ENCODE peak calls at places on chromosomes 4 and X, in six cellular contexts. One of them, this sample, is unnamed. For H3K4me1, the result is how much of the 10 kb centered on the place peaks cover.

GRCh38 chr4:186018756-186019155 is 50.2 kb upstream of the TLR3 start:
- DNase-seq in right lobe of liver: no peak
- DNase-seq in GM23338: no peak
- DNase-seq in heart right ventricle: no peak
- DNase-seq in naive thymus-derived CD4-positive, alpha-beta T cell: no peak
- DNase-seq in CD4-positive, CD25-positive, alpha-beta regulatory T cell: no peak
- DNase-seq in this sample: no peak

GRCh38 chr4:184330008-184330400 is 112.3 kb upstream of the ENPP6 start:
- DNase-seq in naive thymus-derived CD4-positive, alpha-beta T cell: no peak
- DNase-seq in CD4-positive, CD25-positive, alpha-beta regulatory T cell: no peak
- DNase-seq in heart right ventricle: no peak
- DNase-seq in GM23338: no peak
- DNase-seq in right lobe of liver: peak
- DNase-seq in this sample: no peak

GRCh38 chrX:109622270-109622669 is 2.7 kb downstream of the KCNE5 start:
- DNase-seq in heart right ventricle: peak
- DNase-seq in naive thymus-derived CD4-positive, alpha-beta T cell: no peak
- DNase-seq in GM23338: no peak
- DNase-seq in right lobe of liver: no peak
- DNase-seq in CD4-positive, CD25-positive, alpha-beta regulatory T cell: no peak
- DNase-seq in this sample: no peak

GRCh38 chr4:102761478-102761790 is 666 bp upstream of the MANBA start:
- DNase-seq in right lobe of liver: no peak
- DNase-seq in naive thymus-derived CD4-positive, alpha-beta T cell: no peak
- DNase-seq in GM23338: no peak
- DNase-seq in CD4-positive, CD25-positive, alpha-beta regulatory T cell: no peak
- DNase-seq in heart right ventricle: no peak
- DNase-seq in this sample: no peak

GRCh38 chrX:13287816-13288215 is 32.0 kb downstream of the ATXN3L start:
- DNase-seq in GM23338: no peak
- DNase-seq in naive thymus-derived CD4-positive, alpha-beta T cell: no peak
- DNase-seq in heart right ventricle: no peak
- DNase-seq in right lobe of liver: no peak
- DNase-seq in CD4-positive, CD25-positive, alpha-beta regulatory T cell: no peak
- DNase-seq in this sample: no peak

GRCh38 chr4:43251760-43252317 is 359.3 kb downstream of the GRXCR1 start:
- DNase-seq in naive thymus-derived CD4-positive, alpha-beta T cell: no peak
- DNase-seq in heart right ventricle: no peak
- DNase-seq in right lobe of liver: no peak
- DNase-seq in CD4-positive, CD25-positive, alpha-beta regulatory T cell: no peak
- DNase-seq in GM23338: no peak
- DNase-seq in this sample: no peak

GRCh38 chr4:113998531-113998930 is 19.1 kb upstream of the ARSJ start:
- DNase-seq in right lobe of liver: no peak
- DNase-seq in GM23338: no peak
- DNase-seq in CD4-positive, CD25-positive, alpha-beta regulatory T cell: no peak
- DNase-seq in heart right ventricle: no peak
- DNase-seq in naive thymus-derived CD4-positive, alpha-beta T cell: no peak
- DNase-seq in this sample: no peak

GRCh38 chr4:30716671-30717207 is 3.4 kb upstream of the PCDH7 start:
- DNase-seq in CD4-positive, CD25-positive, alpha-beta regulatory T cell: no peak
- DNase-seq in right lobe of liver: no peak
- DNase-seq in naive thymus-derived CD4-positive, alpha-beta T cell: no peak
- DNase-seq in GM23338: peak
- DNase-seq in heart right ventricle: no peak
- DNase-seq in this sample: peak

GRCh38 chr4:102736636-102737549 is 23.9 kb downstream of the MANBA start:
- DNase-seq in right lobe of liver: no peak
- DNase-seq in CD4-positive, CD25-positive, alpha-beta regulatory T cell: no peak
- DNase-seq in GM23338: peak
- DNase-seq in heart right ventricle: no peak
- DNase-seq in naive thymus-derived CD4-positive, alpha-beta T cell: no peak
- DNase-seq in this sample: no peak

GRCh38 chr4:128513664-128514484 is 226.3 kb upstream of the PGRMC2 start:
- DNase-seq in naive thymus-derived CD4-positive, alpha-beta T cell: no peak
- DNase-seq in CD4-positive, CD25-positive, alpha-beta regulatory T cell: no peak
- DNase-seq in heart right ventricle: no peak
- DNase-seq in GM23338: no peak
- DNase-seq in right lobe of liver: no peak
- DNase-seq in this sample: no peak

GRCh38 chr4:111707491-111707890 is 437.8 kb upstream of the FAM241A start:
- DNase-seq in GM23338: no peak
- DNase-seq in naive thymus-derived CD4-positive, alpha-beta T cell: no peak
- DNase-seq in heart right ventricle: no peak
- DNase-seq in right lobe of liver: no peak
- DNase-seq in CD4-positive, CD25-positive, alpha-beta regulatory T cell: no peak
- DNase-seq in this sample: no peak

GRCh38 chr4:153655928-153656327 is 28.2 kb upstream of the TLR2 start:
- DNase-seq in right lobe of liver: peak
- DNase-seq in GM23338: no peak
- DNase-seq in CD4-positive, CD25-positive, alpha-beta regulatory T cell: no peak
- DNase-seq in heart right ventricle: no peak
- DNase-seq in naive thymus-derived CD4-positive, alpha-beta T cell: no peak
- DNase-seq in this sample: peak

GRCh38 chrX:43882294-43882681 is at the start of gene MAOB:
- DNase-seq in naive thymus-derived CD4-positive, alpha-beta T cell: peak
- DNase-seq in right lobe of liver: peak
- DNase-seq in CD4-positive, CD25-positive, alpha-beta regulatory T cell: no peak
- DNase-seq in GM23338: peak
- DNase-seq in heart right ventricle: peak
- DNase-seq in this sample: peak

GRCh38 chr4:182294436-182294835 is 51.2 kb downstream of the TENM3 start:
- DNase-seq in right lobe of liver: no peak
- DNase-seq in naive thymus-derived CD4-positive, alpha-beta T cell: no peak
- DNase-seq in CD4-positive, CD25-positive, alpha-beta regulatory T cell: no peak
- DNase-seq in GM23338: no peak
- DNase-seq in heart right ventricle: no peak
- DNase-seq in this sample: no peak

GRCh38 chr4:7199129-7199725 is 6.9 kb downstream of the SORCS2 start:
- DNase-seq in right lobe of liver: peak
- DNase-seq in naive thymus-derived CD4-positive, alpha-beta T cell: no peak
- DNase-seq in GM23338: no peak
- DNase-seq in heart right ventricle: no peak
- DNase-seq in CD4-positive, CD25-positive, alpha-beta regulatory T cell: no peak
- DNase-seq in this sample: peak

GRCh38 chr4:182808673-182809416 is 108.3 kb downstream of the DCTD start:
- DNase-seq in GM23338: no peak
- DNase-seq in heart right ventricle: no peak
- DNase-seq in naive thymus-derived CD4-positive, alpha-beta T cell: peak
- DNase-seq in right lobe of liver: no peak
- DNase-seq in CD4-positive, CD25-positive, alpha-beta regulatory T cell: peak
- DNase-seq in this sample: no peak

GRCh38 chr4:1579834-1580686 is 104.1 kb downstream of the FAM53A start:
- DNase-seq in right lobe of liver: peak
- DNase-seq in GM23338: peak
- DNase-seq in naive thymus-derived CD4-positive, alpha-beta T cell: peak
- DNase-seq in heart right ventricle: peak
- DNase-seq in CD4-positive, CD25-positive, alpha-beta regulatory T cell: peak
- DNase-seq in this sample: peak

GRCh38 chrX:118644378-118644777 is 83.0 kb upstream of the IL13RA1 start:
- DNase-seq in CD4-positive, CD25-positive, alpha-beta regulatory T cell: no peak
- DNase-seq in heart right ventricle: no peak
- DNase-seq in naive thymus-derived CD4-positive, alpha-beta T cell: no peak
- DNase-seq in right lobe of liver: no peak
- DNase-seq in GM23338: no peak
- DNase-seq in this sample: no peak

GRCh38 chrX:134158821-134159512 is 78.0 kb upstream of the CCDC160 start:
- DNase-seq in GM23338: no peak
- DNase-seq in naive thymus-derived CD4-positive, alpha-beta T cell: peak
- DNase-seq in CD4-positive, CD25-positive, alpha-beta regulatory T cell: no peak
- DNase-seq in heart right ventricle: no peak
- DNase-seq in right lobe of liver: no peak
- DNase-seq in this sample: no peak

GRCh38 chrX:9785944-9786741 is at the start of gene SHROOM2:
- DNase-seq in CD4-positive, CD25-positive, alpha-beta regulatory T cell: no peak
- DNase-seq in naive thymus-derived CD4-positive, alpha-beta T cell: no peak
- DNase-seq in GM23338: peak
- DNase-seq in right lobe of liver: peak
- DNase-seq in heart right ventricle: no peak
- DNase-seq in this sample: no peak

GRCh38 chr4:137393043-137393442 is 139.3 kb downstream of the PCDH18 start:
- DNase-seq in heart right ventricle: no peak
- DNase-seq in right lobe of liver: no peak
- DNase-seq in CD4-positive, CD25-positive, alpha-beta regulatory T cell: no peak
- DNase-seq in naive thymus-derived CD4-positive, alpha-beta T cell: no peak
- DNase-seq in GM23338: no peak
- DNase-seq in this sample: no peak

GRCh38 chr4:89009107-89009506 is 47.9 kb downstream of the FAM13A start:
- DNase-seq in right lobe of liver: no peak
- DNase-seq in naive thymus-derived CD4-positive, alpha-beta T cell: no peak
- DNase-seq in GM23338: no peak
- DNase-seq in heart right ventricle: no peak
- DNase-seq in CD4-positive, CD25-positive, alpha-beta regulatory T cell: no peak
- DNase-seq in this sample: no peak

GRCh38 chr4:180784940-180785339 is 1458.3 kb upstream of the TENM3 start:
- DNase-seq in naive thymus-derived CD4-positive, alpha-beta T cell: no peak
- DNase-seq in heart right ventricle: no peak
- DNase-seq in right lobe of liver: no peak
- DNase-seq in CD4-positive, CD25-positive, alpha-beta regulatory T cell: no peak
- DNase-seq in GM23338: no peak
- DNase-seq in this sample: no peak

GRCh38 chr4:169640261-169640880 is 20.0 kb downstream of the CLCN3 start:
- DNase-seq in CD4-positive, CD25-positive, alpha-beta regulatory T cell: no peak
- DNase-seq in heart right ventricle: no peak
- DNase-seq in right lobe of liver: no peak
- DNase-seq in naive thymus-derived CD4-positive, alpha-beta T cell: no peak
- DNase-seq in GM23338: no peak
- DNase-seq in this sample: no peak

GRCh38 chrX:39813631-39814246 is 284.0 kb downstream of the BCOR start:
- DNase-seq in heart right ventricle: peak
- DNase-seq in CD4-positive, CD25-positive, alpha-beta regulatory T cell: no peak
- DNase-seq in right lobe of liver: peak
- DNase-seq in naive thymus-derived CD4-positive, alpha-beta T cell: no peak
- DNase-seq in GM23338: no peak
- DNase-seq in this sample: peak

DNA sequence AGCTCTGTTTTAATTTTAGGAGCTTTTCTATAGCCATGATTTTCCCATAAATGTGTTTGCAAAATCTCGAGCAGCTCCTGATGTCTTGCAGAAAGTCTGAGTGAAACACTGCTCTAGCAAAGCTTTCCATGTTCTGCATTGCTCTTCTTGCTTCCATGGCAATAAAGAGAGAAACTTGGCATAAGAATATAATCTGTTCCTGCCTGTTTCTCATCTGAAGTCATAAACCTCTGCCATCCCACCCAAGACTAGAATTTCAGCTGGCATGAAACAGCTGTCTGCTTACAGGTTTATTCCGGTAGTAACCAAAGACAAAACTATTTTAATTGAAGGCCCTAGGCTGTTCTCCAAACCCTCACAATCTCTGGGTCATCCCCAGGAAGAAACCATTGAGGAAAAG is 254.5 kb downstream of the SPRY1 start:
- DNase-seq in heart right ventricle: no peak
- DNase-seq in CD4-positive, CD25-positive, alpha-beta regulatory T cell: no peak
- DNase-seq in naive thymus-derived CD4-positive, alpha-beta T cell: no peak
- DNase-seq in right lobe of liver: no peak
- DNase-seq in GM23338: no peak
- DNase-seq in this sample: no peak
- H3K27ac ChIP-seq in heart right ventricle: no peak
- H3K27ac ChIP-seq in CD4-positive, CD25-positive, alpha-beta regulatory T cell: no peak
- H3K27ac ChIP-seq in naive thymus-derived CD4-positive, alpha-beta T cell: no peak
- H3K27ac ChIP-seq in right lobe of liver: no peak
- H3K27ac ChIP-seq in GM23338: no peak
- H3K27ac ChIP-seq in this sample: peak

GRCh38 chr4:4388836-4389575 is 2.1 kb downstream of the NSG1 start:
- DNase-seq in GM23338: no peak
- DNase-seq in naive thymus-derived CD4-positive, alpha-beta T cell: no peak
- DNase-seq in right lobe of liver: no peak
- DNase-seq in heart right ventricle: no peak
- DNase-seq in CD4-positive, CD25-positive, alpha-beta regulatory T cell: no peak
- DNase-seq in this sample: no peak
- H3K4me1 ChIP-seq in GM23338: under half
- H3K4me1 ChIP-seq in naive thymus-derived CD4-positive, alpha-beta T cell: under half
- H3K4me1 ChIP-seq in right lobe of liver: under half
- H3K4me1 ChIP-seq in heart right ventricle: under half
- H3K4me1 ChIP-seq in CD4-positive, CD25-positive, alpha-beta regulatory T cell: under half
- H3K4me1 ChIP-seq in this sample: under half

DNA sequence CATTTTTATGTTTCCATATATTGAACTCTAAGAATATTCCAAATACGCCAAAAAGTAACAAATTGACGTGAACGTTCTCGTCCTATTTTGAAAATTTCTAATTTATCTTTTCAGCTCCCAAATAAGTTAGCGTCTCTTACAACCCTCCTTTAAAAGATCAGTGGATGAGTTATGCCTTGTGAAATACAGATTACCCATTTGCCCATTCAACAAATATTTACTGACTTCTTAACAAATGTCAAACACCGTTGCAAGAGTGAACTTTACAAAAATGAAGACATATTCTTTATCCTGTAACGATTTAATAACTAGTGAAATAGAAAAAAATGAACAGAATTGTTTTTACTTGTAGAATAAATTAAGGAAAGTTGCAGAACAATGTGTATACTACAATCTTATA is 899.5 kb downstream of the STIM2 start:
- DNase-seq in right lobe of liver: no peak
- DNase-seq in naive thymus-derived CD4-positive, alpha-beta T cell: no peak
- DNase-seq in GM23338: no peak
- DNase-seq in CD4-positive, CD25-positive, alpha-beta regulatory T cell: no peak
- DNase-seq in heart right ventricle: no peak
- DNase-seq in this sample: no peak
- H3K27ac ChIP-seq in right lobe of liver: peak
- H3K27ac ChIP-seq in naive thymus-derived CD4-positive, alpha-beta T cell: no peak
- H3K27ac ChIP-seq in GM23338: no peak
- H3K27ac ChIP-seq in CD4-positive, CD25-positive, alpha-beta regulatory T cell: no peak
- H3K27ac ChIP-seq in heart right ventricle: no peak
- H3K27ac ChIP-seq in this sample: no peak

GRCh38 chrX:6968231-6968630 is 179.3 kb upstream of the STS start:
- DNase-seq in heart right ventricle: no peak
- DNase-seq in GM23338: no peak
- DNase-seq in CD4-positive, CD25-positive, alpha-beta regulatory T cell: no peak
- DNase-seq in naive thymus-derived CD4-positive, alpha-beta T cell: no peak
- DNase-seq in right lobe of liver: no peak
- DNase-seq in this sample: no peak
- H3K4me1 ChIP-seq in heart right ventricle: under half
- H3K4me1 ChIP-seq in GM23338: under half
- H3K4me1 ChIP-seq in CD4-positive, CD25-positive, alpha-beta regulatory T cell: under half
- H3K4me1 ChIP-seq in naive thymus-derived CD4-positive, alpha-beta T cell: under half
- H3K4me1 ChIP-seq in right lobe of liver: under half
- H3K4me1 ChIP-seq in this sample: under half

GRCh38 chr4:58507079-58507478 is 1396.9 kb upstream of the IGFBP7 start:
- DNase-seq in naive thymus-derived CD4-positive, alpha-beta T cell: no peak
- DNase-seq in heart right ventricle: no peak
- DNase-seq in right lobe of liver: no peak
- DNase-seq in GM23338: no peak
- DNase-seq in CD4-positive, CD25-positive, alpha-beta regulatory T cell: no peak
- DNase-seq in this sample: no peak
- H3K27ac ChIP-seq in naive thymus-derived CD4-positive, alpha-beta T cell: no peak
- H3K27ac ChIP-seq in heart right ventricle: no peak
- H3K27ac ChIP-seq in right lobe of liver: no peak
- H3K27ac ChIP-seq in GM23338: no peak
- H3K27ac ChIP-seq in CD4-positive, CD25-positive, alpha-beta regulatory T cell: no peak
- H3K27ac ChIP-seq in this sample: no peak

DNA sequence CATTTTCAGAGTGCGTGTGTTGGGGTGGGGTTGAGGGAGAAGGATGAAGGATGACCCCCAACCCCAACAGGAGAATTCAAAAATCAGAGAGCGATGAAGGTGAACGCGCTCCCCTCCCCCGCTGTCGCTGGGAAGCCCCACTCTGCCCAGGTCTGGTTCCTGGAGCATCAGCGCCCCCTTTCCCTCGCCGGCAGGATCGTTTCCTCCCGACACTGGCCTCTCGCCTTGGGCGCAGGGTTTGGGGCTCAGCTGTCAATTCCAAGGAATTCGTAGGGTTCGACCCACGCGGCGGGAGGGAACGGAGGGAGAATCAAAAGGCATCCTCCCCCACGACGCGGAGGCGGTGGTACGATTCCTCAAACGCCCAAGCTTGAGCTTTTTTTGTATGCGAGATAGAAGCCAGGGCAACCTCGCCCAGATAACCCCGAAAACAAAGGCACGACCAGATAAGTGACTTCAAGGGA is 997 bp upstream of the PDGFRA start:
- DNase-seq in heart right ventricle: peak
- DNase-seq in naive thymus-derived CD4-positive, alpha-beta T cell: peak
- DNase-seq in right lobe of liver: peak
- DNase-seq in GM23338: peak
- DNase-seq in CD4-positive, CD25-positive, alpha-beta regulatory T cell: no peak
- DNase-seq in this sample: peak
- H3K4me1 ChIP-seq in heart right ventricle: under half
- H3K4me1 ChIP-seq in naive thymus-derived CD4-positive, alpha-beta T cell: under half
- H3K4me1 ChIP-seq in right lobe of liver: under half
- H3K4me1 ChIP-seq in GM23338: half or more
- H3K4me1 ChIP-seq in CD4-positive, CD25-positive, alpha-beta regulatory T cell: under half
- H3K4me1 ChIP-seq in this sample: under half